ENCODE peak calls at places on chromosomes 6 and 20, in ten cellular contexts. O, C, Y, D, G, P, B, M, S and E are unnamed samples.

GRCh38 chr20:50916257-50916656 is 15.0 kb downstream of the ADNP start:
- DNase-seq in C (peak), G (no peak), P (no peak), Y (no peak), D (peak), S (peak), B (no peak), M (no peak), O (no peak), E (no peak)

GRCh38 chr20:57581202-57582028 is 20.5 kb downstream of the PCK1 start:
- DNase-seq in S (no peak), O (peak), G (no peak), Y (peak), B (no peak), D (no peak), P (no peak), C (no peak), M (peak), E (no peak)

GRCh38 chr6:152334555-152334954 is 302.6 kb downstream of the SYNE1 start:
- DNase-seq in C (no peak), B (no peak), D (no peak), O (no peak), M (no peak), Y (no peak), S (peak), G (no peak), P (no peak), E (no peak)

GRCh38 chr6:21636876-21637275 is 43.3 kb downstream of the SOX4 start:
- DNase-seq in C (no peak), B (no peak), D (no peak), M (no peak), G (no peak), P (no peak), O (no peak), Y (no peak), S (no peak), E (no peak)

GRCh38 chr6:15513131-15513771 is 149.6 kb downstream of the DTNBP1 start:
- DNase-seq in S (no peak), B (no peak), Y (no peak), C (no peak), P (no peak), O (no peak), M (no peak), D (no peak), G (no peak), E (no peak)

GRCh38 chr6:2665169-2666070 is 85.3 kb downstream of the MYLK4 start:
- DNase-seq in D (no peak), O (no peak), P (no peak), M (no peak), S (no peak), Y (no peak), B (no peak), C (no peak), G (no peak), E (no peak)

GRCh38 chr6:47718571-47718970 is 20.2 kb downstream of the ADGRF4 start:
- DNase-seq in G (no peak), S (no peak), O (no peak), M (no peak), C (no peak), B (no peak), P (no peak), Y (no peak), D (no peak), E (no peak)

GRCh38 chr6:137878070-137878809 is 11.2 kb downstream of the TNFAIP3 start:
- DNase-seq in M (peak), S (no peak), B (no peak), C (no peak), D (no peak), O (no peak), P (no peak), G (no peak), Y (no peak), E (no peak)

GRCh38 chr6:39107034-39107433 is 8.0 kb downstream of the SAYSD1 start:
- DNase-seq in M (no peak), D (no peak), P (no peak), C (no peak), Y (no peak), G (no peak), B (no peak), S (no peak), O (no peak), E (no peak)

GRCh38 chr20:33702861-33703260 is 16.7 kb upstream of the E2F1 start:
- DNase-seq in P (peak), S (no peak), B (no peak), O (no peak), D (peak), Y (peak), M (no peak), C (no peak), G (no peak), E (no peak)

GRCh38 chr6:104606361-104606760 is 253.4 kb downstream of the HACE1 start:
- DNase-seq in Y (no peak), P (no peak), B (no peak), S (no peak), C (no peak), G (no peak), D (no peak), O (no peak), M (no peak), E (no peak)

GRCh38 chr20:35207950-35208611 is 18.4 kb upstream of the MMP24 start:
- DNase-seq in S (peak), G (no peak), B (no peak), Y (peak), P (peak), M (peak), C (peak), O (peak), D (peak), E (peak)

GRCh38 chr6:167662104-167662880 is 164.4 kb upstream of the AFDN start:
- DNase-seq in Y (no peak), S (no peak), C (no peak), B (no peak), P (no peak), D (no peak), O (no peak), M (no peak), G (no peak), E (no peak)

GRCh38 chr6:27111743-27112142 is 135.8 kb upstream of the PRSS16 start:
- DNase-seq in S (no peak), M (no peak), C (no peak), Y (no peak), B (no peak), P (no peak), G (no peak), O (no peak), D (no peak), E (no peak)

GRCh38 chr6:72580281-72580940 is 41.5 kb upstream of the KCNQ5 start:
- DNase-seq in G (no peak), C (peak), S (peak), B (no peak), P (peak), M (peak), D (peak), O (no peak), Y (no peak), E (no peak)

GRCh38 chr6:146860583-146860982 is 261.8 kb downstream of the ADGB start:
- DNase-seq in C (no peak), O (no peak), B (no peak), P (peak), S (no peak), Y (peak), G (no peak), D (no peak), M (no peak), E (no peak)

GRCh38 chr6:34075906-34076305 is 70.0 kb downstream of the GRM4 start:
- DNase-seq in Y (no peak), G (no peak), O (no peak), B (no peak), C (no peak), D (no peak), M (no peak), P (no peak), S (no peak), E (no peak)

GRCh38 chr6:37536462-37537225 is 37.0 kb upstream of the CCDC167 start:
- DNase-seq in O (no peak), C (no peak), B (no peak), S (no peak), Y (no peak), D (no peak), M (no peak), P (peak), G (no peak), E (no peak)

GRCh38 chr6:7617954-7618764 is 28.2 kb downstream of the SNRNP48 start:
- DNase-seq in P (no peak), S (peak), M (peak), D (no peak), Y (no peak), O (no peak), C (peak), G (no peak), B (no peak), E (no peak)

GRCh38 chr20:57244221-57244585 is 22.2 kb downstream of the BMP7 start:
- DNase-seq in G (no peak), C (no peak), M (no peak), B (no peak), Y (no peak), D (no peak), S (no peak), P (no peak), O (no peak), E (no peak)

GRCh38 chr6:139161817-139162284 is 27.0 kb downstream of the HECA start:
- DNase-seq in C (no peak), S (no peak), O (no peak), G (peak), P (no peak), Y (no peak), D (no peak), M (no peak), B (no peak), E (peak)

GRCh38 chr6:148850936-148851335 is 104.1 kb downstream of the UST start:
- DNase-seq in Y (no peak), G (no peak), S (no peak), P (no peak), B (no peak), C (no peak), M (no peak), D (no peak), O (no peak), E (no peak)

GRCh38 chr6:143397229-143398222 is 53.0 kb downstream of the ADAT2 start:
- DNase-seq in C (peak), O (peak), P (no peak), B (no peak), Y (peak), D (no peak), S (peak), G (no peak), M (no peak), E (no peak)

GRCh38 chr20:59955131-59955796 is 3.0 kb upstream of the CDH26 start:
- DNase-seq in Y (no peak), P (no peak), S (peak), B (no peak), C (peak), G (no peak), O (no peak), D (peak), M (peak), E (no peak)

DNA sequence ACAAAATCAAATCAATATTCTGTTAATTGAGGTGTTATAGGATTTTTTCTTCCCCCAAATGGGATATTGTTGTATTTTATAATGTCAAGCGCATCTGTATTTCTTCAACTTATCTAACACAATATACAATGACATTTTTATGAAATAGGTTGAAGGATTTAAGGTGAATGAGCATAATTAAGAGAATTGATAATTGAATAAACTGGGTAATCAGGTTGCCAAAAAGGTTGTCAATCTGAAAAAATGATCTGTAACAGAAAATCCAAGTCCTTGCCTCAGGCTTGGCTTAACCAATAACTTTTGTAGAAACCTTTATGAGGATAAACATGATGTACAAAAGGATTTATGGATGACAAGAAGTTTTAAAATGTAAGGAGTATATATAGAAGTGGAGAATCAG is 1101.7 kb upstream of the EYS start:
- DNase-seq in C (no peak), P (no peak), G (no peak), M (no peak), D (no peak), Y (no peak), O (no peak), B (no peak), S (no peak), E (no peak)
- TF ChIP-seq CTCF in C (no peak), P (no peak), G (no peak), M (no peak), D (no peak), Y (no peak), O (no peak), B (no peak), S (no peak), E (no peak)

DNA sequence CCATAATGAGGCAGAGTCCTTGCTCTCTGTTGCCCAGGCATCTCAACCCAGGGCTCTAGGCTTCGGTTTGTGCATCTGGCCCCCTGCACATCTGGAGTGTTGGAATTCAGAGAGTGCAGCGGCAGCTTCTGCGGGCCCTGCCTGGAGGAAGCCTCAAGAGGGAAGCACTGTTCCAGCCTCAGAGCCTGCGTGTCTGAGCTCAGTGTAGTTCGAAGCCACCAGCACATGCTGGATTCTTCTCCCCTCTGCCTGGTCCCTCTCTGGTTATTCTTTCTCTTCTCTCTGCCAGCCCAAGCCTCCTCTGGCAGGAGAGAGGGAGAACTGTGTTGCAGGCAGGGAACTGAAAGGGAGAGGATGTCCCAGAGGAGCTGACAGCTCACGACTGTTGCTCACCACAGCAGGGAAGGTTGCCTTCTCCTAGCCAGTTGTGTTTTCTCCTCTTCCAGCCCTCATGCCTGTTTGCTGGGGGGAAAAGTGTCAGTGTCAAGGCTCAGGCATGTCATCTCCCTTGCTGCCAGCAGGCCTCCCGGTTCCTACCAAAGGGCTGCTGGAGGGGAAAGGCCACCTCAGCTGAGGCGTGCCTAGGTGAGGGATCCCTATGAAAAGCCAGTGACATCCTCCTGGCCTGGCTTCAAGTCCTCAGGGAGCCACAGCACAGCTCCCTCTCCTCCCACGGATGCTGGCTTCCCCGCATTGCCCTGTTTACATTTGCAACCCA is 126.0 kb upstream of the LRFN2 start:
- DNase-seq in D (peak), B (no peak), M (no peak), S (no peak), Y (no peak), P (no peak), C (no peak), G (no peak), O (no peak), E (no peak)
- TF ChIP-seq CTCF in D (peak), B (no peak), M (no peak), S (no peak), Y (no peak), P (peak), C (peak), G (no peak), O (no peak), E (no peak)

GRCh38 chr6:128857806-128858205 is 25.1 kb upstream of the LAMA2 start:
- DNase-seq in O (no peak), S (no peak), Y (no peak), P (no peak), G (no peak), C (no peak), B (no peak), M (no peak), D (no peak), E (no peak)
- TF ChIP-seq CTCF in O (no peak), S (no peak), Y (no peak), P (no peak), G (no peak), C (no peak), B (no peak), M (no peak), D (no peak), E (no peak)

DNA sequence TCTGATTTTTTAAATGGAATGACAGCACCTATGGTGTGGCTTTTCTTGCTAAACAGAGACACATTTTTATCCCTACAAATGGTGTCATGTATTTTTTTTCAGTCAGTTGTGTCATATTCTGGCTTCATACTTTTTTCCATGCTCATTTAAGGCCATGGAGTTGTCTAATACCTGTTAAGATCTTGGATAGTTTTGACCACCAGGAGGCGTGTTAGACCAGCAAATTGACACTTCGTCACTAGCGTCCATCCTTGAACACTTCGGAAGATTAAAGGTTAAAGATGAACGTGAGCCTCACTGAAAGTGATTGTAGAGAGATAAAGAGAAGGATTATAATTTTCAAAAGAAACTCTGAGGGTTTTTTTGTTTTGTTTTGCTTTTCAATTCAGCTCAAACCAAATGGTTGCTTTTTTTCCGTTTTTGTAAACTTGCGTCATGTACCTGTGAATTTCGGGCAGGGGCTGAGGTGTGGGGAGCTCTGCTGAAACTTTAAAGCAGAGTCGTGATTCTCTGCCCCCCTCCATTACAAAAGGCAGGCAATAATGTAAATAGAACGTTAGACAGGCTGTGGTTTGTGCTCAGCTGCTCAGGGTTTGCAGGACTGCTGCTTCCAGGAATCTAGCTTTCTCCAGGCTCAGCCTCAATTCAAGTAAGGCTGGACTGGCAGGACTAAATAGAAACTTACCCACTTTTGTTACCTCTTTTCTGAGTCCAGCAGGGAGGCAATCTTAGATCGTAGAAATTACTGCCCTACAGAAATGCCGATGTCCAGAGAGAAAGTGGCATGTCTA is 245.1 kb downstream of the FOXA2 start:
- DNase-seq in B (no peak), O (no peak), D (peak), G (no peak), M (peak), P (peak), C (peak), Y (no peak), S (peak), E (no peak)
- TF ChIP-seq CTCF in B (peak), O (peak), D (peak), G (peak), M (peak), P (peak), C (peak), Y (peak), S (peak), E (no peak)

DNA sequence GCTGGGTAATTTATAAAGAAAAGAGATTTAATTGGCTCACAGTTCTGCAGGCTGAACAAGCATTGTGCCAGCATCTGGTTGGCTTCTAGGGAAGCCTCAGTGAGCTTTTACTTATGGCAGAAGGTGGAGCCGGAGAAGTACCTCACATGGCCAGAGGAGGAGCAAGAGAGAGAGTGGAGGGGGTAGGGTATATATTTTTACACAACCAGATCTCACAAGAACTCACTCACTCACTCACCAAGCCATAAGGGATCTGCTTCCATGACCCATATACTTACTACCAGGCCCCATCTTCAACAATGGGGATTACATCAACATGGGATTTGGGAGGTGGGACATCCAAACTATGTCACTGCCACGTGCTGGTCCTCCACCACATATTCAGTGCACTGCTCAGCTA is 152.6 kb upstream of the PRND start:
- DNase-seq in B (no peak), C (no peak), G (no peak), P (no peak), D (no peak), M (no peak), S (no peak), Y (no peak), O (no peak), E (no peak)
- TF ChIP-seq CTCF in B (no peak), C (no peak), G (peak), P (peak), D (peak), M (no peak), S (peak), Y (no peak), O (no peak), E (no peak)

GRCh38 chr6:4008324-4009047 is 70.5 kb downstream of the FAM217A start:
- DNase-seq in B (no peak), M (peak), D (no peak), P (peak), C (peak), O (no peak), Y (no peak), G (no peak), S (peak), E (no peak)
- TF ChIP-seq CTCF in B (no peak), M (peak), D (no peak), P (peak), C (peak), O (peak), Y (peak), G (peak), S (peak), E (no peak)

DNA sequence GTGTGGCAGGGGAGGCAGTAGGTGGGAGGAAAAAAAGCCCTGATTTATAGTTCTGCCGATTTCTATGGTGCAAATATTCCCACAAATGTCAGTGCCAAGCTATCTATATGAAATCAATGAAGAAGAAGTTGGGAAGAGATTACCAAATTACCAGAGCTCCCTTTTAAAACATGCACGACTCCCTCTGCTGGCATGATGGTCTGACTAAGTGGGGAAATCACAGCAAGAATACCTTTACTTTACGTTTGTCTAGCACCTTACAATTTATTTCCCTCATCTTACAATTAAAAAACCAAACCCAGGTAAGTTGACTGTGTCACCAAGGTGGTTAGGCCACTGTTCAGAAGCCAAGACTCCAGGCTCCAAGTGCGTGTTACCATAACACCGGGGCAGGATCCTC is 55.6 kb downstream of the AGPAT4 start:
- DNase-seq in D (no peak), S (no peak), M (no peak), Y (no peak), G (no peak), C (no peak), P (no peak), B (no peak), O (no peak), E (no peak)
- TF ChIP-seq CTCF in D (peak), S (peak), M (no peak), Y (peak), G (no peak), C (peak), P (no peak), B (no peak), O (peak), E (no peak)

GRCh38 chr20:11585752-11586352 is 331.8 kb upstream of the BTBD3 start:
- DNase-seq in B (no peak), G (no peak), Y (no peak), D (no peak), S (peak), P (no peak), O (no peak), C (peak), M (no peak), E (no peak)
- TF ChIP-seq CTCF in B (no peak), G (no peak), Y (peak), D (peak), S (peak), P (peak), O (peak), C (peak), M (no peak), E (no peak)

DNA sequence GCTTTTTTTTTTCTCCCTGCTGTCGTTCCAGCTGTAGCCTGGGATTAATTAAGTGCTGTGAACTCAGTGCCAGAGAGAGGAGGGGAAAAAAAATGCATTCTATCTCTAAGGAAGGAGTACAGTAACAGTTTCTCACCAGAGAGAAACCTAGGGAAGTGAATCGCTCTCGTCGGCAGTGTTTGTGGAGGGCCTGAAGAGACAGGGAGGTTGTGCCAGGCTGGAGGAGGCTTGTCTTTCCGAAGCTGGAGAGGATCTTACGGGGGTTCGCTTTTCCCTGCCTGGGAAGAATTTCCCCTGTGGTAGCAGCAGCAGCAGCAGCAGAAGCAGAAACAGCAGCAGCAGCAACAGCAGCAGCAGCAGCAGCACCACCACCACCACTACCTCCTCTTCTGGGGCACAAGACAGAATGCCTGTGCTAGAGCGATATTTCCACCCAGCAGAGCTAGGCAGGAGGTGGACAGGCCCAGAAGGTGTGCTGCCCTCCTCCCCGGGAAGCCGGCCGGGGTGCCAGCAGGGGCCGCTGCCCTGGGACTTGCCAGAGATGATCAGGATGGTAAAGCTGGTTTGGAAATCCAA is 186.5 kb downstream of the PDE7B start:
- DNase-seq in M (no peak), D (no peak), B (no peak), O (no peak), S (no peak), Y (no peak), C (peak), G (no peak), P (peak), E (no peak)
- TF ChIP-seq CTCF in M (no peak), D (no peak), B (no peak), O (no peak), S (no peak), Y (no peak), C (no peak), G (no peak), P (peak), E (no peak)